ENCODE peak calls at places on chromosomes 2 and 18, in nine cellular contexts. R, X, F, C, U, M, V, P and N are unnamed samples.
A peak's percentile ranks its signal among the peaks of the same experiment; 100 is the strongest.

GRCh38 chr2:108199726-108200125 is 40.0 kb upstream of the SULT1C3 start:
- DNase-seq in R (no peak), X (no peak), F (no peak), C (no peak), U (no peak), M (no peak), V (no peak), P (no peak), N (no peak)

GRCh38 chr2:237348281-237348865 is 65.6 kb downstream of the COL6A3 start:
- DNase-seq in R (no peak), X (no peak), F (no peak), C (no peak), U (no peak), M (no peak), V (no peak), P (no peak), N (no peak)

GRCh38 chr18:59063300-59063895 is 76.3 kb upstream of the SEC11C start:
- DNase-seq in R (no peak), X (no peak), F (no peak), C (no peak), U (no peak), M (peak; percentile 24), V (no peak), P (no peak), N (no peak)

GRCh38 chr2:120223034-120223912 is at the start of gene TMEM185B:
- DNase-seq in R (peak; percentile 96), X (peak; percentile 87), F (peak; percentile 83), C (peak; percentile 94), U (peak; percentile 87), M (peak; percentile 93), V (peak; percentile 90), P (peak; percentile 82), N (peak; percentile 61)

GRCh38 chr2:100365434-100365833 is 43.1 kb upstream of the LONRF2 start:
- DNase-seq in R (no peak), X (no peak), F (no peak), C (no peak), U (no peak), M (peak; percentile 74), V (no peak), P (no peak), N (no peak)

GRCh38 chr2:17646096-17646554 is 105.6 kb downstream of the VSNL1 start:
- DNase-seq in R (peak; percentile 41), X (no peak), F (peak; percentile 15), C (no peak), U (peak; percentile 68), M (peak; percentile 73), V (no peak), P (no peak), N (peak; percentile 48)

GRCh38 chr2:26455801-26456700 is 21.9 kb downstream of the OTOF start:
- DNase-seq in R (no peak), X (no peak), F (no peak), C (peak; percentile 56), U (no peak), M (peak; percentile 23), V (no peak), P (no peak), N (no peak)

GRCh38 chr2:128781166-128781887 is 462.7 kb upstream of the HS6ST1 start:
- DNase-seq in R (no peak), X (no peak), F (no peak), C (no peak), U (no peak), M (no peak), V (no peak), P (no peak), N (no peak)

GRCh38 chr18:59570101-59570875 is 126.9 kb downstream of the CCBE1 start:
- DNase-seq in R (no peak), X (no peak), F (no peak), C (no peak), U (no peak), M (no peak), V (no peak), P (no peak), N (no peak)

GRCh38 chr2:36780231-36780808 is 83.8 kb downstream of the VIT start:
- DNase-seq in R (peak; percentile 40), X (no peak), F (no peak), C (no peak), U (peak; percentile 68), M (no peak), V (no peak), P (no peak), N (peak; percentile 67)

GRCh38 chr18:22032392-22032961 is 136.9 kb upstream of the GATA6 start:
- DNase-seq in R (no peak), X (no peak), F (no peak), C (no peak), U (no peak), M (peak; percentile 29), V (no peak), P (no peak), N (no peak)

GRCh38 chr2:165079432-165079831 is 124.1 kb upstream of the SLC38A11 start:
- DNase-seq in R (no peak), X (no peak), F (no peak), C (no peak), U (no peak), M (no peak), V (no peak), P (no peak), N (no peak)

GRCh38 chr2:67772216-67773180 is 290.3 kb downstream of the C1D start:
- DNase-seq in R (no peak), X (no peak), F (no peak), C (no peak), U (no peak), M (no peak), V (no peak), P (no peak), N (no peak)

GRCh38 chr2:24515335-24515734 is 24.3 kb downstream of the NCOA1 start:
- DNase-seq in R (no peak), X (no peak), F (no peak), C (no peak), U (no peak), M (no peak), V (no peak), P (no peak), N (no peak)

GRCh38 chr2:9235388-9236344 is 29.1 kb downstream of the ASAP2 start:
- DNase-seq in R (no peak), X (no peak), F (no peak), C (no peak), U (no peak), M (no peak), V (no peak), P (no peak), N (no peak)

GRCh38 chr2:181946444-181947127 is 39.1 kb upstream of the PPP1R1C start:
- DNase-seq in R (no peak), X (no peak), F (no peak), C (no peak), U (no peak), M (no peak), V (no peak), P (no peak), N (no peak)

GRCh38 chr2:39550701-39551285 is 113.7 kb upstream of the MAP4K3 start:
- DNase-seq in R (no peak), X (no peak), F (no peak), C (no peak), U (no peak), M (peak; percentile 54), V (no peak), P (no peak), N (no peak)

GRCh38 chr2:185291035-185291647 is 447.5 kb upstream of the FSIP2 start:
- DNase-seq in R (no peak), X (no peak), F (no peak), C (peak; percentile 33), U (peak; percentile 16), M (peak; percentile 29), V (no peak), P (no peak), N (no peak)

GRCh38 chr2:120791961-120792295 is 56.3 kb downstream of the GLI2 start:
- DNase-seq in R (no peak), X (no peak), F (no peak), C (no peak), U (no peak), M (peak; percentile 40), V (no peak), P (no peak), N (no peak)

GRCh38 chr2:133415210-133415876 is 152.9 kb downstream of the NCKAP5 start:
- DNase-seq in R (no peak), X (no peak), F (no peak), C (peak; percentile 56), U (no peak), M (no peak), V (no peak), P (no peak), N (no peak)

GRCh38 chr2:195280024-195280423 is 377.0 kb upstream of the SLC39A10 start:
- DNase-seq in R (no peak), X (no peak), F (no peak), C (no peak), U (no peak), M (no peak), V (no peak), P (no peak), N (no peak)

GRCh38 chr2:73285162-73285739 is 973 bp upstream of the FBXO41 start:
- DNase-seq in R (no peak), X (no peak), F (no peak), C (no peak), U (no peak), M (peak; percentile 19), V (no peak), P (no peak), N (no peak)